ENCODE peak calls at places on chromosomes 6 and 20, in seven cellular contexts. One of them, this sample, is unnamed.

GRCh38 chr6:4924872-4925271 is 79.0 kb downstream of the RPP40 start:
- DNase-seq in T-cell: no peak
- DNase-seq in EL: no peak
- DNase-seq in HS-5: no peak
- DNase-seq in GM12891: no peak
- DNase-seq in NCI-H748 treated with DMSO at 0.1 percent for 48 hours: no peak
- DNase-seq in HCEC 1CT: no peak
- DNase-seq in this sample: no peak

GRCh38 chr6:82862543-82862942 is 203.1 kb downstream of the UBE3D start:
- DNase-seq in HS-5: peak; percentile 30
- DNase-seq in HCEC 1CT: peak; percentile 73
- DNase-seq in EL: peak; percentile 91
- DNase-seq in NCI-H748 treated with DMSO at 0.1 percent for 48 hours: no peak
- DNase-seq in GM12891: no peak
- DNase-seq in T-cell: no peak
- DNase-seq in this sample: no peak

GRCh38 chr6:109453594-109454482 is 1.7 kb downstream of the MICAL1 start:
- DNase-seq in HS-5: no peak
- DNase-seq in GM12891: no peak
- DNase-seq in NCI-H748 treated with DMSO at 0.1 percent for 48 hours: no peak
- DNase-seq in T-cell: no peak
- DNase-seq in EL: no peak
- DNase-seq in HCEC 1CT: no peak
- DNase-seq in this sample: peak; percentile 83

GRCh38 chr6:79538481-79538971 is 1.3 kb upstream of the LCA5 start:
- DNase-seq in HS-5: no peak
- DNase-seq in HCEC 1CT: no peak
- DNase-seq in GM12891: no peak
- DNase-seq in T-cell: no peak
- DNase-seq in NCI-H748 treated with DMSO at 0.1 percent for 48 hours: peak; percentile 23
- DNase-seq in EL: peak; percentile 4
- DNase-seq in this sample: peak; percentile 15

GRCh38 chr20:11000416-11000815 is 326.6 kb upstream of the JAG1 start:
- DNase-seq in NCI-H748 treated with DMSO at 0.1 percent for 48 hours: no peak
- DNase-seq in HCEC 1CT: no peak
- DNase-seq in T-cell: no peak
- DNase-seq in EL: no peak
- DNase-seq in GM12891: no peak
- DNase-seq in HS-5: no peak
- DNase-seq in this sample: no peak

GRCh38 chr20:10167025-10167424 is 51.6 kb upstream of the SNAP25 start:
- DNase-seq in HS-5: no peak
- DNase-seq in HCEC 1CT: no peak
- DNase-seq in EL: no peak
- DNase-seq in T-cell: no peak
- DNase-seq in NCI-H748 treated with DMSO at 0.1 percent for 48 hours: no peak
- DNase-seq in GM12891: no peak
- DNase-seq in this sample: no peak

GRCh38 chr20:6012166-6012565 is 41.7 kb downstream of the LRRN4 start:
- DNase-seq in T-cell: no peak
- DNase-seq in HS-5: no peak
- DNase-seq in GM12891: no peak
- DNase-seq in EL: no peak
- DNase-seq in HCEC 1CT: no peak
- DNase-seq in NCI-H748 treated with DMSO at 0.1 percent for 48 hours: no peak
- DNase-seq in this sample: no peak

GRCh38 chr6:169034523-169035167 is 219.0 kb downstream of the THBS2 start:
- DNase-seq in GM12891: no peak
- DNase-seq in NCI-H748 treated with DMSO at 0.1 percent for 48 hours: no peak
- DNase-seq in HCEC 1CT: peak; percentile 17
- DNase-seq in T-cell: no peak
- DNase-seq in HS-5: peak; percentile 28
- DNase-seq in EL: peak; percentile 80
- DNase-seq in this sample: no peak

GRCh38 chr6:48074368-48074767 is 36.6 kb downstream of the PTCHD4 start:
- DNase-seq in EL: no peak
- DNase-seq in HS-5: no peak
- DNase-seq in T-cell: no peak
- DNase-seq in NCI-H748 treated with DMSO at 0.1 percent for 48 hours: no peak
- DNase-seq in HCEC 1CT: peak; percentile 4
- DNase-seq in GM12891: no peak
- DNase-seq in this sample: no peak

GRCh38 chr20:987677-988076 is 14.4 kb downstream of the RSPO4 start:
- DNase-seq in NCI-H748 treated with DMSO at 0.1 percent for 48 hours: no peak
- DNase-seq in HCEC 1CT: no peak
- DNase-seq in GM12891: no peak
- DNase-seq in EL: no peak
- DNase-seq in HS-5: no peak
- DNase-seq in T-cell: no peak
- DNase-seq in this sample: no peak

GRCh38 chr6:168650686-168651085 is 209.7 kb downstream of the SMOC2 start:
- DNase-seq in NCI-H748 treated with DMSO at 0.1 percent for 48 hours: no peak
- DNase-seq in GM12891: no peak
- DNase-seq in T-cell: no peak
- DNase-seq in HCEC 1CT: no peak
- DNase-seq in HS-5: no peak
- DNase-seq in EL: no peak
- DNase-seq in this sample: no peak

GRCh38 chr20:41352106-41352505 is 11.5 kb downstream of the LPIN3 start:
- DNase-seq in EL: no peak
- DNase-seq in HCEC 1CT: no peak
- DNase-seq in T-cell: no peak
- DNase-seq in GM12891: no peak
- DNase-seq in HS-5: no peak
- DNase-seq in NCI-H748 treated with DMSO at 0.1 percent for 48 hours: no peak
- DNase-seq in this sample: no peak

GRCh38 chr20:58714923-58715708 is 22.5 kb downstream of the NPEPL1 start:
- DNase-seq in GM12891: peak; percentile 9
- DNase-seq in HCEC 1CT: no peak
- DNase-seq in NCI-H748 treated with DMSO at 0.1 percent for 48 hours: no peak
- DNase-seq in HS-5: no peak
- DNase-seq in T-cell: no peak
- DNase-seq in EL: no peak
- DNase-seq in this sample: no peak

GRCh38 chr6:154318711-154319110 is 37.9 kb downstream of the IPCEF1 start:
- DNase-seq in T-cell: no peak
- DNase-seq in EL: peak; percentile 20
- DNase-seq in HS-5: no peak
- DNase-seq in GM12891: no peak
- DNase-seq in HCEC 1CT: no peak
- DNase-seq in NCI-H748 treated with DMSO at 0.1 percent for 48 hours: no peak
- DNase-seq in this sample: no peak

GRCh38 chr20:9981834-9982233 is 53.0 kb upstream of the ANKEF1 start:
- DNase-seq in GM12891: no peak
- DNase-seq in HCEC 1CT: peak; percentile 4
- DNase-seq in T-cell: no peak
- DNase-seq in EL: no peak
- DNase-seq in NCI-H748 treated with DMSO at 0.1 percent for 48 hours: no peak
- DNase-seq in HS-5: no peak
- DNase-seq in this sample: no peak

GRCh38 chr6:2197984-2198383 is 47.4 kb downstream of the GMDS start:
- DNase-seq in T-cell: no peak
- DNase-seq in NCI-H748 treated with DMSO at 0.1 percent for 48 hours: no peak
- DNase-seq in HCEC 1CT: no peak
- DNase-seq in EL: no peak
- DNase-seq in GM12891: no peak
- DNase-seq in HS-5: no peak
- DNase-seq in this sample: no peak

GRCh38 chr20:10216146-10216741 is 2.4 kb upstream of the SNAP25 start:
- DNase-seq in GM12891: no peak
- DNase-seq in HCEC 1CT: no peak
- DNase-seq in NCI-H748 treated with DMSO at 0.1 percent for 48 hours: peak; percentile 58
- DNase-seq in HS-5: no peak
- DNase-seq in EL: peak; percentile 12
- DNase-seq in T-cell: no peak
- DNase-seq in this sample: no peak

GRCh38 chr6:14276066-14276465 is 158.5 kb downstream of the CD83 start:
- DNase-seq in HS-5: no peak
- DNase-seq in GM12891: no peak
- DNase-seq in HCEC 1CT: no peak
- DNase-seq in T-cell: no peak
- DNase-seq in EL: no peak
- DNase-seq in NCI-H748 treated with DMSO at 0.1 percent for 48 hours: no peak
- DNase-seq in this sample: no peak